ENCODE peak calls at places on chromosome 1, in nine cellular contexts. L is AG04449, Q is neural progenitor cell, J is Calu3, K is SK-N-SH, A is AG04450, H is tibial nerve, D is WTC11, U is bronchial epithelial cell. Y is an unnamed sample.

GRCh38 chr1:219876798-219877209 is 51.6 kb downstream of the SLC30A10 start:
- DNase-seq in L (no peak), Q (peak), J (peak), K (no peak), A (no peak), H (no peak), D (no peak), U (no peak), Y (no peak)

GRCh38 chr1:60146884-60147283 is 73.3 kb upstream of the C1orf87 start:
- DNase-seq in L (no peak), Q (no peak), J (no peak), K (no peak), A (no peak), H (no peak), D (no peak), U (no peak), Y (no peak)

GRCh38 chr1:98030483-98030882 is 109.6 kb upstream of the DPYD start:
- DNase-seq in L (no peak), Q (no peak), J (no peak), K (no peak), A (no peak), H (no peak), D (no peak), U (peak), Y (peak)

GRCh38 chr1:65459397-65459768 is 38.9 kb downstream of the LEPR start:
- DNase-seq in L (no peak), Q (peak), J (peak), K (peak), A (no peak), H (no peak), D (no peak), U (peak), Y (peak)

GRCh38 chr1:172423336-172423735 is 2.9 kb downstream of the C1orf105 start:
- DNase-seq in L (no peak), Q (no peak), J (no peak), K (no peak), A (no peak), H (no peak), D (no peak), U (peak), Y (no peak)

GRCh38 chr1:2251363-2251762 is 23.2 kb downstream of the SKI start:
- DNase-seq in L (no peak), Q (no peak), J (no peak), K (no peak), A (no peak), H (no peak), D (no peak), U (no peak), Y (no peak)

GRCh38 chr1:64601207-64601606 is 131.3 kb downstream of the CACHD1 start:
- DNase-seq in L (no peak), Q (no peak), J (no peak), K (peak), A (no peak), H (no peak), D (no peak), U (no peak), Y (no peak)

GRCh38 chr1:205210876-205211838 is at the start of gene DSTYK:
- DNase-seq in L (peak), Q (peak), J (peak), K (peak), A (peak), H (peak), D (peak), U (peak), Y (peak)

GRCh38 chr1:9835758-9836631 is 12.2 kb upstream of the CLSTN1 start:
- DNase-seq in L (no peak), Q (peak), J (peak), K (peak), A (no peak), H (no peak), D (peak), U (peak), Y (no peak)

GRCh38 chr1:9388628-9389184 is 96.0 kb downstream of the SPSB1 start:
- DNase-seq in L (no peak), Q (no peak), J (peak), K (no peak), A (no peak), H (no peak), D (no peak), U (no peak), Y (no peak)

GRCh38 chr1:150162862-150163706 is 13.4 kb downstream of the PLEKHO1 start:
- DNase-seq in L (peak), Q (peak), J (peak), K (peak), A (peak), H (peak), D (peak), U (peak), Y (peak)
- TF ChIP-seq CTCF in L (no peak), Q (no peak), J (no peak), K (no peak), A (no peak), H (peak), D (no peak), U (peak), Y (peak)

DNA sequence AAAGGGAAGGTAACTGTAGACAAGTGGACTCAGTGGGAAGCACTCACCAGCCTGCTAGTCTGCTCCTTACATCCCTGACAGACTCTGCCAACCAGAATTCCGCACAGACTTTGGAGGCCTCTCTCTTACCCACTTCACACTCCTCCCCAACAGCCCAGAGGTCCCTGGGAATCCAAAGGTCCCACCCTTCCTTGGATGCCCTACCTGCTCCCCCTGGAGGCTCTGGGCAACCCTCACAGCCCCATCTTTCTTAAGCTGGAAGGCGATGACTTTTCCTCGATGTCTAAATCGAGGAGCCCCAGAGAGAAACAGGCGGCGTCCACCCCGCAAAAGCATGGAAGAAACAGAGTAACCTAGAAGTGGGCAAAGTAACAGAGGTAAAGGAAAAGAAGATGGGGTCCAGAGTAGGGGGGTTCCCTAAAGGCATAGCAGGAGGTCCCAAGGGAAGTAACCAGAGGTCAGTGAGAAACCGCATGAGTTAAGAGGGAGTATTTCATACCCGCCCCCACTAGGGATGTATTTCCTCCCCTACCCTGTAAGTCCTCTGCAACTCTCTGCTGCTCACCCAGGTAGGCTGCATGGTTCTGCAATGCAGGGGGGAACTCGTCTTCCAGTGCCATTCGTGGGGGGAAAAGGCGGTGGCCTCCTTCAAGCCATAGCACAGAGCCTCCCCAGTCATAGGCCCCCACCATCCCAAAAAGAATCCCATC is 8.4 kb downstream of the ITGA10 start:
- DNase-seq in L (no peak), Q (peak), J (no peak), K (no peak), A (no peak), H (no peak), D (peak), U (no peak), Y (no peak)
- TF ChIP-seq CTCF in L (no peak), Q (peak), J (no peak), K (no peak), A (no peak), H (no peak), D (no peak), U (peak), Y (no peak)

GRCh38 chr1:151512326-151512725 is 1.1 kb downstream of the CGN start:
- DNase-seq in L (no peak), Q (no peak), J (no peak), K (no peak), A (no peak), H (no peak), D (no peak), U (peak), Y (no peak)

GRCh38 chr1:151511636-151512215 is 539 bp downstream of the CGN start:
- DNase-seq in L (no peak), Q (peak), J (peak), K (peak), A (no peak), H (peak), D (peak), U (no peak), Y (no peak)

GRCh38 chr1:151513626-151514101 is 2.5 kb downstream of the CGN start:
- DNase-seq in L (no peak), Q (no peak), J (peak), K (peak), A (no peak), H (no peak), D (peak), U (peak), Y (no peak)

GRCh38 chr1:151514366-151514765 is 3.2 kb downstream of the CGN start:
- DNase-seq in L (no peak), Q (no peak), J (no peak), K (no peak), A (no peak), H (no peak), D (no peak), U (peak), Y (no peak)

DNA sequence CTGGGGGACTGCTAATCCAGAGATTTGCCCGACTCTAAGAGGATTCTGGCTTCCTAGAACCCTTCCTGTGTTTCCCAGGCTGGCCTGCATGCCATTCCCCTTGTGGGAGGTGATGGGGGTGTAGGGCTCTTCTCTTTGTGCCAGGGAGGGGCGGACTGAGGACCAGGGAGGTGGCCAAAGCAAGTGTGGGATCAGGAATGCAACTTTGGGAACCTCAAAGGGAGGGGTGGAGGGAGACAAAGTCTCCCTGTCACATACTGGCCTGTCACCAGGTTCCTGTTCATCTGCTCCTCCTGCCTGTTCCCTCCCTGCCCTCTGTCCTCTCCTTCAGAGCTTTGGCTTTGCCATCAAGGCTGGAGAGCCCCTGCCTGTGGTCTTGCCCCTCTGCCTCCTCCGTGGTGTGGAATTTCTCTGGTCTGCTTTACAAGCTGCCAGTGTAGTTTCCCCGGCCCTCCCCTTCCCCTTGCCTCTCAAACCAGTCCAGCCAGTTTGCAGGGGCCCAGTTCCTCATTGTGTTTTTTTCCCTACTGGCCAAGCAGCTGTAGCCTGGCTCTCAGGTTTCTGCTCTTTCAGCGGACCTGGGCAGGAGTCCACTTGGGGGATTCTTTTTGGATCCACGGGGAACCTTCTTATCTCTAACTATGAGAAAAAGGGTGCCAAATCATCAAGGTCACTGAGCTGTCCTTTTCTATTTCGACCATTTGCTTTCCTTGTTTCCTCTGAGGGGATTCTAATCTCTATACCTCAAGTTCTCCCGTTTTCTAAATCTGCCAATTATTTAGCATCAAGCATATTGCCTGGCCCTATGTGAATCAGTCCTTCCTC is 1.8 kb downstream of the CGN start:
- DNase-seq in L (no peak), Q (peak), J (peak), K (no peak), A (no peak), H (no peak), D (peak), U (peak), Y (no peak)
- TF ChIP-seq CTCF in L (no peak), Q (no peak), J (no peak), K (no peak), A (no peak), H (no peak), D (no peak), U (no peak), Y (no peak)

GRCh38 chr1:87452648-87453047 is 124.0 kb downstream of the LMO4 start:
- DNase-seq in L (no peak), Q (no peak), J (no peak), K (no peak), A (no peak), H (no peak), D (no peak), U (no peak), Y (no peak)

GRCh38 chr1:87451229-87451900 is 122.7 kb downstream of the LMO4 start:
- DNase-seq in L (peak), Q (no peak), J (no peak), K (no peak), A (peak), H (no peak), D (no peak), U (no peak), Y (peak)

GRCh38 chr1:87449348-87449963 is 120.8 kb downstream of the LMO4 start:
- DNase-seq in L (no peak), Q (no peak), J (peak), K (no peak), A (no peak), H (no peak), D (no peak), U (peak), Y (no peak)

GRCh38 chr1:87450136-87450535 is 121.5 kb downstream of the LMO4 start:
- DNase-seq in L (no peak), Q (no peak), J (no peak), K (no peak), A (no peak), H (no peak), D (no peak), U (no peak), Y (no peak)

GRCh38 chr1:87450615-87451209 is 122.0 kb downstream of the LMO4 start:
- DNase-seq in L (no peak), Q (peak), J (peak), K (no peak), A (no peak), H (no peak), D (peak), U (peak), Y (no peak)
- TF ChIP-seq CTCF in L (no peak), Q (peak), J (peak), K (no peak), A (no peak), H (no peak), D (no peak), U (peak), Y (no peak)

DNA sequence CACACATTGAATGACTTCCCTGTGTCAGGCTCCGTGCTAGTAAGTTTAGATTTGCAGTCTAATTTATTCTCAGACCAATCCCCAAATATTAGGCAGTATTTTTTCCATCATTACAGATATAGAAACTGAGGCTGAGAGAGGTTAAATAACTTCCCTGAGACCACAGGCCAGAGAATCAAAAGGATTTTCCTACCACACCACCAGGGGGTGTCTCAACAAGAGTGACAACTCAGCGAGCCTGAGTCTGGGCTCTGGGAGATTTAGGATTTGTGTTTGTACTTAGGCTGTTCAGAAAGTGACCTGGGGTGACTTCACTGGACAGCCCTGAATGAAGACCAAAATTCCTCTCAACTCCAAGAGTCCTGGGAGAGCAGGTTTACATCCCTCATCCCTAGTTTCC is 13.3 kb upstream of the LCE5A start:
- DNase-seq in L (no peak), Q (no peak), J (peak), K (no peak), A (no peak), H (no peak), D (no peak), U (peak), Y (peak)
- TF ChIP-seq CTCF in L (no peak), Q (no peak), J (peak), K (peak), A (no peak), H (no peak), D (no peak), U (peak), Y (peak)

GRCh38 chr1:234134878-234135277 is 230.4 kb downstream of the SLC35F3 start:
- DNase-seq in L (no peak), Q (no peak), J (no peak), K (no peak), A (no peak), H (no peak), D (no peak), U (peak), Y (no peak)

GRCh38 chr1:234139966-234140365 is 233.3 kb upstream of the COA6 start:
- DNase-seq in L (no peak), Q (no peak), J (no peak), K (no peak), A (no peak), H (no peak), D (no peak), U (peak), Y (peak)

GRCh38 chr1:234136073-234136472 is 231.6 kb downstream of the SLC35F3 start:
- DNase-seq in L (no peak), Q (no peak), J (no peak), K (no peak), A (no peak), H (no peak), D (no peak), U (no peak), Y (no peak)

GRCh38 chr1:234132799-234133198 is 228.3 kb downstream of the SLC35F3 start:
- DNase-seq in L (no peak), Q (no peak), J (no peak), K (no peak), A (no peak), H (no peak), D (no peak), U (peak), Y (no peak)

DNA sequence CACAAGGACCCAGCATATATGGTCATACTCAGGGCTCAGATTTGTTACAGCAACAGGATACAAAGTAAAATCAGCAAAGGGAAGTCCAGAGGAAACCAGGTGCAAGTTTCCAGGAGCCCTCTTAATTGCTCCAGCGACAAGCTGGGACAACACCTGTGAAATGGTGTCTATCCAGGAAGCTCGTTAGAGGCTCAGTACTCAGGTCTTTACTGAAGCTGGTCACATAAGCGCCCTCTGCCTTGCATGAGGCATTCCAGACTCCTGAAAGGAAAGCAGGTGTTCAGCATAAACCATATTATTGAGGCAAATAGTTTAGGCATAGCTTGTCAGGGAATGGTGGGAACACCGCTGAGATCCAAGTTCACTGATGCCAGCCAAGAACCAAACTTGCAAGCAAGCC is 231.0 kb downstream of the SLC35F3 start:
- DNase-seq in L (no peak), Q (no peak), J (no peak), K (no peak), A (no peak), H (no peak), D (no peak), U (no peak), Y (no peak)
- TF ChIP-seq CTCF in L (no peak), Q (no peak), J (no peak), K (no peak), A (no peak), H (no peak), D (no peak), U (no peak), Y (no peak)

DNA sequence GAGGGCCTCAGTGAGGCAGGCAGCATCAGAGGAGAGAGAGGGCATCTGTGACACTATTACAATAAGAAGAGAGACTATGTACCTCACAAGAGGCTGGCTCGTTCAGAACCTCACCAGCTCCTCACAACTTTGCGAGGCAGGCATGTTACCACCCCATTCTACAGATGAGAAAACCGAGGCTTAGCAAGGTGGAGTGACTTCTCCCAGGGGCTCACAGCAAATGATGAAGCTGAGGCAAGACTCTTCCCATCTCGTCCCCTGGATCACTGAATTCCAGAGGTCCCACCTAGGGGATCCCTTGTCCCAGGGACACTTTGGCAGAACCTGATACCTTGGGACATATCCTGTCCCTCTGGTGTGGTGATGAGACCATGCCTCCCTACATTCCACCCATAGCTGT is 64.4 kb downstream of the DISP3 start:
- DNase-seq in L (no peak), Q (no peak), J (no peak), K (no peak), A (no peak), H (no peak), D (no peak), U (no peak), Y (no peak)
- TF ChIP-seq CTCF in L (no peak), Q (no peak), J (no peak), K (no peak), A (no peak), H (no peak), D (no peak), U (no peak), Y (no peak)

GRCh38 chr1:203282720-203283542 is 22.4 kb upstream of the BTG2 start:
- DNase-seq in L (no peak), Q (no peak), J (no peak), K (no peak), A (no peak), H (no peak), D (no peak), U (no peak), Y (no peak)

GRCh38 chr1:203281851-203282661 is 23.3 kb upstream of the BTG2 start:
- DNase-seq in L (no peak), Q (no peak), J (no peak), K (no peak), A (no peak), H (no peak), D (no peak), U (no peak), Y (no peak)

GRCh38 chr1:203280061-203280460 is 25.3 kb upstream of the BTG2 start:
- DNase-seq in L (no peak), Q (no peak), J (no peak), K (no peak), A (no peak), H (no peak), D (no peak), U (no peak), Y (no peak)

GRCh38 chr1:203278885-203279406 is 26.4 kb upstream of the BTG2 start:
- DNase-seq in L (no peak), Q (no peak), J (no peak), K (no peak), A (no peak), H (no peak), D (no peak), U (peak), Y (no peak)

GRCh38 chr1:203281033-203281432 is 24.3 kb upstream of the BTG2 start:
- DNase-seq in L (peak), Q (no peak), J (no peak), K (no peak), A (no peak), H (no peak), D (no peak), U (peak), Y (peak)
- TF ChIP-seq CTCF in L (peak), Q (peak), J (no peak), K (no peak), A (peak), H (no peak), D (no peak), U (peak), Y (peak)

DNA sequence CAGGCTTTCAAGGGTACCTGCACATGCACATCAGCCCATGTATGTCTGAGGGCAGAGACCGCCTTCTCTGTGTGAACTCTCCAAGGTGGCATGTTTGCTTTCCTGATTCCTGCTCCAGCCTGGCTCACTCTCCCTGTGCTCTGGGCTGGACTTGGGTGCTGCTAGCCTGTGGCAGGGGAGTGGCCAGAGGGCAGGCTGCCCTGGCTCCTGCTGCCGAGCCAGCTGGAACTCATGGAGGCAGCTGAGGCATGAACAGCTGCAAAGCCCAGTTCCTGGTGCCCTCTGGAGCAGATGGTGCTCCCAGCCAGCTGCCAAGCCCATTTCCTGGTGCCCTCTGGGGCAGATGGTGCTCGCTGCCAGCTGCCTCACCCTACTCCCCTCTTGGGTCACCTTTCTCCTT is 7.6 kb downstream of the UBL4B start:
- DNase-seq in L (no peak), Q (no peak), J (no peak), K (no peak), A (no peak), H (no peak), D (no peak), U (no peak), Y (no peak)
- TF ChIP-seq CTCF in L (no peak), Q (no peak), J (no peak), K (no peak), A (no peak), H (no peak), D (no peak), U (no peak), Y (no peak)

Y was measured in HFFc6.